ENCODE peak calls at places on chromosomes 5 and 9, in four cellular contexts. K is iPS-NIHi11; L is iris pigment epithelial cell; I is activated CD8-positive, alpha-beta memory T cell treated with anti-CD3 and anti-CD28 coated beads for 48 hours. E is an unnamed sample.

GRCh38 chr5:79481574-79481973 is 32.4 kb downstream of the HOMER1 start:
- DNase-seq in K (no peak), L (no peak), I (no peak), E (no peak)

GRCh38 chr5:97750576-97750975 is 567.5 kb upstream of the RIOK2 start:
- DNase-seq in K (no peak), L (peak; percentile 21), I (no peak), E (no peak)

GRCh38 chr5:122775713-122776084 is 819 bp downstream of the SNX2 start:
- DNase-seq in K (no peak), L (peak; percentile 21), I (no peak), E (no peak)

GRCh38 chr5:171092194-171092593 is 216.9 kb upstream of the TLX3 start:
- DNase-seq in K (no peak), L (peak; percentile 76), I (no peak), E (no peak)

GRCh38 chr5:173069661-173070060 is 13.5 kb downstream of the CREBRF start:
- DNase-seq in K (no peak), L (no peak), I (no peak), E (no peak)

GRCh38 chr5:179793470-179794139 is at the start of gene LTC4S:
- DNase-seq in K (no peak), L (peak; percentile 36), I (no peak), E (no peak)

GRCh38 chr9:38195737-38196161 is 126.7 kb upstream of the SHB start:
- DNase-seq in K (no peak), L (no peak), I (no peak), E (peak; percentile 74)

GRCh38 chr5:38557309-38557710 is 864 bp upstream of the LIFR start:
- DNase-seq in K (no peak), L (no peak), I (no peak), E (no peak)

GRCh38 chr9:87512321-87512720 is 14.7 kb downstream of the DAPK1 start:
- DNase-seq in K (no peak), L (no peak), I (no peak), E (no peak)

GRCh38 chr9:106878081-106878837 is 15.3 kb downstream of the ZNF462 start:
- DNase-seq in K (peak; percentile 58), L (no peak), I (no peak), E (peak; percentile 70)

GRCh38 chr5:27830551-27830950 is 792.2 kb upstream of the CDH9 start:
- DNase-seq in K (no peak), L (peak; percentile 74), I (no peak), E (no peak)

GRCh38 chr9:130555968-130556367 is 23.4 kb upstream of the FUBP3 start:
- DNase-seq in K (no peak), L (peak; percentile 19), I (no peak), E (no peak)

GRCh38 chr9:123425261-123425821 is 69.3 kb downstream of the CRB2 start:
- DNase-seq in K (no peak), L (no peak), I (no peak), E (peak; percentile 58)

GRCh38 chr5:172274951-172275753 is 8.4 kb downstream of the UBTD2 start:
- DNase-seq in K (no peak), L (peak; percentile 64), I (no peak), E (no peak)

GRCh38 chr5:74332654-74333053 is 307.9 kb downstream of the ENC1 start:
- DNase-seq in K (no peak), L (no peak), I (no peak), E (no peak)

GRCh38 chr5:153476767-153477166 is 13.7 kb upstream of the GRIA1 start:
- DNase-seq in K (no peak), L (peak; percentile 97), I (no peak), E (peak; percentile 10)

GRCh38 chr5:150904479-150905311 is at the start of gene ZNF300:
- DNase-seq in K (peak; percentile 88), L (peak; percentile 97), I (peak; percentile 19), E (peak; percentile 97)

GRCh38 chr9:86099695-86100364 is 472 bp upstream of the GOLM1 start:
- DNase-seq in K (no peak), L (peak; percentile 68), I (no peak), E (peak; percentile 50)

GRCh38 chr5:150209020-150209635 is 19.3 kb downstream of the SLC6A7 start:
- DNase-seq in K (no peak), L (peak; percentile 26), I (no peak), E (peak; percentile 51)